ENCODE peak calls at places on chromosome 21, in six cellular contexts. W is GM12891, T is GM12878, K is H1, U is HepG2, J is K562. A is an unnamed sample.

GRCh38 chr21:28439852-28440251 is 552.8 kb downstream of the LTN1 start:
- DNase-seq in W (no peak), T (no peak), K (no peak), U (no peak), J (no peak), A (no peak)

GRCh38 chr21:21163904-21164303 is 165.7 kb downstream of the NCAM2 start:
- DNase-seq in W (peak), T (no peak), K (no peak), U (peak), J (peak), A (no peak)

GRCh38 chr21:43758132-43758619 is 17.9 kb downstream of the CSTB start:
- DNase-seq in W (no peak), T (no peak), K (no peak), U (no peak), J (no peak), A (no peak)

GRCh38 chr21:41121785-41122415 is 46.1 kb upstream of the BACE2 start:
- DNase-seq in W (peak), T (peak), K (peak), U (peak), J (peak), A (no peak)

GRCh38 chr21:29829514-29830255 is 110.1 kb downstream of the GRIK1 start:
- DNase-seq in W (no peak), T (no peak), K (no peak), U (no peak), J (no peak), A (no peak)

GRCh38 chr21:40929833-40930232 is 82.9 kb upstream of the DSCAM start:
- DNase-seq in W (no peak), T (no peak), K (no peak), U (no peak), J (no peak), A (no peak)

GRCh38 chr21:28111151-28111619 is 881.5 kb downstream of the LTN1 start:
- DNase-seq in W (no peak), T (no peak), K (no peak), U (no peak), J (no peak), A (no peak)

GRCh38 chr21:44295163-44295601 is 4.7 kb upstream of the PFKL start:
- DNase-seq in W (no peak), T (no peak), K (no peak), U (no peak), J (no peak), A (no peak)

GRCh38 chr21:35100351-35100771 is 51.3 kb upstream of the RUNX1 start:
- DNase-seq in W (no peak), T (no peak), K (no peak), U (no peak), J (peak), A (no peak)

GRCh38 chr21:29287383-29287782 is 11.3 kb upstream of the BACH1 start:
- DNase-seq in W (no peak), T (no peak), K (no peak), U (peak), J (no peak), A (no peak)

GRCh38 chr21:46585191-46585953 is 19.5 kb downstream of the S100B start:
- DNase-seq in W (no peak), T (no peak), K (no peak), U (no peak), J (no peak), A (no peak)

GRCh38 chr21:37670883-37671282 is 245.4 kb downstream of the KCNJ6 start:
- DNase-seq in W (no peak), T (no peak), K (no peak), U (peak), J (no peak), A (no peak)

GRCh38 chr21:31656199-31657095 is 3.0 kb upstream of the SOD1 start:
- DNase-seq in W (no peak), T (no peak), K (no peak), U (no peak), J (no peak), A (no peak)

GRCh38 chr21:29523646-29524045 is 224.9 kb downstream of the BACH1 start:
- DNase-seq in W (no peak), T (no peak), K (no peak), U (no peak), J (no peak), A (no peak)

GRCh38 chr21:39852021-39852721 is 15.1 kb upstream of the PCP4 start:
- DNase-seq in W (no peak), T (no peak), K (no peak), U (no peak), J (no peak), A (no peak)

GRCh38 chr21:26169061-26169610 is 1.4 kb downstream of the APP start:
- DNase-seq in W (no peak), T (peak), K (no peak), U (peak), J (no peak), A (peak)
- TF ChIP-seq POLR2AphosphoS5 in W (no peak), T (peak), K (peak), U (no peak), J (no peak), A (no peak)

DNA sequence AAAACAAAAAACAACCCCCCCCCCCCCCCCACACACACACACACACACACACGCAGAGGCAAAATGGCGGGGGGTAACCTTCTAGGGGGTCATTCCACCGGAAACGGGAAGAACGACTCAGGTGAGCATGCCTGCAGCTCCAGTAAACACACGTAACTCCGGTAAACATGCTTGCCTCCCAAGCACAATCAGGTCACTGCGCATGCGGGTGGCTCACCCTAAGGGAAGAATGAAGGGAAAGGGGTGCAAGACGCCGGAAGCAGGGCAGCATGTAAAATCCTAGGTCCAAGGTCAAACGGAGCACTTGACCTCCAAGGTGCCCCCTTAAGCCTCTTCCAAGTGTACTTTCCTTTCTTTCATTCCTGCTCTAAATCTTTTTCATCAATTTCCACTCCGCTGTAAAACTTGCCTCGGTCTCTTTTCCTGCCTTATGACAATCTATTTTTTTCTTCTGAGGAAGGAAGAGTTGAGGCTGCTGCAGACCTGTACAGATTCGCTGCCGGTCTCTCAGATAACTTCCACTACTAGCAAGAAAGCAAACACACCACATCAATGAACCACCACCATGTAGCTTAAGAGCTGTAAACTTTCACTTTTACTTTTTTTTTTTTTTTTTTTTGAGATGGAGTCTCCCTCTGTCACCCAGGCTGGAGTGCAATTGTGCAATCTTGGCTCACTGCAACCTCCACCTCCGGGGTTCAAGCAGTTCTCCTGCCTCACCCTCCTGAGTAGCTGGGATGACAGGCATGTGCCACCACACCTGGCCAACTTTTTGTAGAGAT is 21.0 kb upstream of the CBR3 start:
- DNase-seq in W (no peak), T (no peak), K (no peak), U (peak), J (no peak), A (no peak)
- TF ChIP-seq TAF1 in W (no peak), T (no peak), K (no peak), U (no peak), J (no peak), A (no peak)

DNA sequence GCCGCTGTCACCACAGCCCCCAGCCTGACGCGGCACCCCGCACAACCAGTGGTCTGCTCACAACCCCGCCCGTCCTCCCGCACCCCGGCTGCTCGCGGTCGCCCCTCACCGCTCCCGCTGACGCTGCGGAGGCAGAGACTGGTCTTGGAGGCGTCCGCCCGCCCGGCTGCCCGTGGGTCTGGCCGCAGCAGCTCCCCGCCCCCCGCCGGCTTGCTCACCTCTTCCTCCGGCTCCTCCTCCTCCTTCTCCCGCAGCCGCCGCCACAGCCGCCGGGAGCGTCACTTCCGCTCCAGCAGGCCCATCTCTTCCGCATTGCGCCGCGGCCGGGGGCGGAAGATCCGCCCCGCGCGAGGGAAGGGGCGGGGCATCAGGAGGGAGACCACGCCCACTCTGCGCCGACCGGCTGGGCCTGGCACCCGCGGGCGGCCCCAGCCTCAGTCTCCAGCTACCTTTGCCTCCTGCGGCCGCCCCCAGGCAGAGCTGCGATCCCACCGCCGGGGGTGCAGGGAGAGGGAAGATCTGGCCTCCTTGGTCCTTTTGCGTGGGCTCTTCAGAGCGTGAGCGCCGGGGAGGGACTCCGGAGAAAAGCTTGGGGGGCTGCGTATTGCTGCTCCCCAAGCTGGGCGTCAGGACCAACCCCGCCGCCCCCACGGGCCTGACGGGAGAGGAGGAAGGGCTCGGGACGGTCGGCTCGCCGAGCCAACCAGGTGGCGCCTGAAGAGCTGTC is at the start of gene SYNJ1:
- DNase-seq in W (peak), T (peak), K (peak), U (peak), J (peak), A (peak)
- TF ChIP-seq POLR2A in W (no peak), T (peak), K (no peak), U (peak), J (peak), A (peak)

DNA sequence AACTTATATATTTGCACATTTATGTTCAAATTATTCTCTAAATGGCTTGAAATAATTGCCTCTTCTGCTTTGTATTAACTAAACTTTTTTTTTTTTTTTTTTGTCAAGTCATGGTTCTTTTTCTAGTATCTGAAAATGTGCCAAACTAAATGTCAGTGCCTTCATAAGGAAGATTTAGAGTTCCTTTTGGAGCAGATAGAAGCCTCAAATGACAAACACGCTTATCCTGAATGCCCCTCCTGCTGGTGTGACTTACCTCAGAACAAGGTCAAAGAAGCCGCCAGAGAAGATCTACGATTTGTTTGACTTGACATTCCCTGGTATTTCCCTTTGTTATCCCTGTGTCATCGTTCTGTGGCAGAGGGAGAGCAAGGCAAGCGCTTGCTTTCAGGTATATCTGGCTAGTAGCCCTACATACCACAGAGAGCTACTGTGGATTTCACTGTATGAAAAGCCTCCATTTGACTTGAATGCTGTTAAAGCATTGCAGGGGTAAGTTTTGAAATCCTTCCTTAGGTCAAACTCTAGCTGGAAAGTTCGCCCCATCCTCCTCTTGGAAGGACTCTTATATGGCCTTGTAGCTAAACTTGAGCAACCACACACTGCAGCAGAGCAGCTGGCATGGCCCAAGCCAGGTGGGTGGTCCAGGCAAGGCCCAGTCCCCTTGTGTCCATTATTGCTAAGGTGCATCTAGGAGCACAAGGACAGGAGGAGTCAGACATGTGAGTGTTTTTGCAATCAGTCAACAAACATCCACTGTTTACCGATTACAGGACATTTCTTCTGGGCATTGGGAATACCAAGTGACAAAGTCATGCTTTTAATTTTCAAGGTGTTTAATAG is 285.4 kb upstream of the USP25 start:
- DNase-seq in W (no peak), T (no peak), K (no peak), U (peak), J (no peak), A (no peak)
- TF ChIP-seq POLR2AphosphoS5 in W (no peak), T (no peak), K (no peak), U (peak), J (no peak), A (no peak)

GRCh38 chr21:42557420-42557819 is 43.8 kb downstream of the SLC37A1 start:
- DNase-seq in W (no peak), T (no peak), K (no peak), U (no peak), J (no peak), A (no peak)
- TF ChIP-seq TAF1 in W (no peak), T (no peak), K (no peak), U (no peak), J (no peak), A (no peak)

GRCh38 chr21:38810034-38810825 is 4.5 kb downstream of the ETS2 start:
- DNase-seq in W (no peak), T (no peak), K (no peak), U (no peak), J (no peak), A (no peak)
- TF ChIP-seq POLR2A in W (no peak), T (no peak), K (no peak), U (no peak), J (no peak), A (no peak)

GRCh38 chr21:26624983-26625519 is 52.0 kb upstream of the CYYR1 start:
- DNase-seq in W (no peak), T (no peak), K (no peak), U (no peak), J (no peak), A (no peak)

DNA sequence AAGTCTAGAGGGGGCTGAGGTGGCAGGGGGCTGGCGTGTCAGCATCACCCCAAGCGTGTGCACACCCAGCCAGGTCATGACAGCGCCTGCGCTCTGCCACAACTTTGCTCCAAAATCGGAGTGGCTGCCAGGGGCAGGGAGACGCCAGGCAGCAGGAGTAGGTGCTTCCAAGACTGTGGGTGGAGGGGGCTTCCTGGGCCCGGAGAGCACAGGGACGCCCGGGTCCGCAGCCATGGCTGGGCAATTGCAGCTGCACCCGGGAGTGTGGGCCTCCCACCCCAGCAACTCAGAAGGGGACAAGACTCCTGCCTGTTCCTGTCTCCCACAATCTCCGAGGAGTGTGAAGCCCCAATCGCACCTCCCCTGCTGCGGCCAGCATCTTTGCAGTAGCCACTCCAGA is 53.1 kb upstream of the CYYR1 start:
- DNase-seq in W (no peak), T (no peak), K (no peak), U (no peak), J (no peak), A (no peak)
- TF ChIP-seq POLR2AphosphoS5 in W (no peak), T (no peak), K (no peak), U (no peak), J (no peak), A (no peak)

DNA sequence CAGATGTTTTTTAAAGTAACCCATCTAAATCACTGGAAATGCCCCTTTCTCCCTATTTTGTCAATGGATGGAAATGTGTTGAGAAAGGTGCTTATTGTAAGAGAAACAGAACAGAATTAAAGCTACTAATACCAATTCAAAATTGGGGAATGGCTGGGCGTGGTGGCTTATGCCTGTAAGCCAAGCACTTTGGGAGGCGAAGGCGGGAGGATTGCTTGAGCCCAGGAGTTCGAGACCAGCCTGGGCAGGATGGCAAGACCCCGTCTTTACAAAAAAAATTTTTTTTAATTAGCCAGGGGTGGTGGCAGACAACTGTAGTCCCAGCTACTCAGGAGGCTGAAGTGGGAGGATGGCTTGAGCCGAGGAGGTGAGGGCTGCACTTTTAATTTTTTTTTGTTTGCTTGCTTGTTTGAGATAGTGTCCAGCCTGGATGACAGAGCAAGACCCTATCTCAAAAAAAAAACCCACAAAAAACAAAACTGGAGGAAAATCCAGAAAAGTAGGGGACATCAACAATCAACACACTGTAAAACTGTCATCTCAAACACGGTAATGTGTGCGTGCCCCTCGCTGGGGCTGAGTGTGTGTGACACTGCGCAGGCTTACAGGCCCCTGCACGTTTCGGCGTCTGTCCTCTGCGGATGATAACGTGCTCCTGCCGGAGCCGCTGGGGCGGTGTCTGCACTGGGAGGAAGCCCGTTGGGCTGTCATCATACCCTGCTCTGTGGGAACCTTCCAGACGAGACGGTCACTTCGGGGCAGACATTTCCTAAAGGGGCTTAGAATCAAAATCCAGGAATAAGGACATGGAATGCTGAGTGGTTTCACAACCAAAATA is 11.6 kb upstream of the POFUT2 start:
- DNase-seq in W (no peak), T (no peak), K (no peak), U (no peak), J (peak), A (no peak)
- TF ChIP-seq TAF1 in W (no peak), T (no peak), K (no peak), U (no peak), J (no peak), A (no peak)

DNA sequence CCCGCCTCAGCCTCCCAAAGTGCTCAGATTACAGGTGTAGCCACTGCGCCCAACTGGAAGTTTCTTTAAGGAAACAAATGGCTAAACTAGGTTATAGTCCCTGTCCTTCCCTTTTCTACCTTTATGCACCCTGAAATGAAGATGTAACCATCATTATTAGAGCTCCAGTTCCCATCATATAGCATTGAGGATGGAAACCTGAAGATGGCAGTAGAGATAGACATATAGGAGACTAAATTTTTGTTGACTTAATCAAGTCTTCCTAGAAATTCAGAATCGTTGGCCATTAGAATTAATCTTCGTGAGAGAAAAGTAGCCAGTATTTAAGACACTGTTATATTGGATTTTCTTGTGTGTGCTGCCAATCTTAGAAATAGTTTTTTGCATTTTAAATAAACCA is 1016.3 kb upstream of the NCAM2 start:
- DNase-seq in W (no peak), T (no peak), K (no peak), U (no peak), J (no peak), A (no peak)
- TF ChIP-seq POLR2A in W (no peak), T (no peak), K (no peak), U (no peak), J (no peak), A (no peak)

A was measured in GM12892.